ENCODE peak calls at places on chromosomes 11 and 22, in seven cellular contexts. One of them, this sample, is unnamed.

GRCh38 chr11:68081691-68082090 is 39.5 kb downstream of the CHKA start:
- DNase-seq in astrocyte of the spinal cord: peak
- DNase-seq in AG10803: no peak
- DNase-seq in psoas muscle: no peak
- DNase-seq in CD4-positive, alpha-beta T cell: no peak
- DNase-seq in pancreas: peak
- DNase-seq in type B pancreatic cell: no peak
- DNase-seq in this sample: no peak

GRCh38 chr11:38332046-38332445 is 1734.0 kb upstream of the RAG2 start:
- DNase-seq in astrocyte of the spinal cord: peak
- DNase-seq in AG10803: no peak
- DNase-seq in psoas muscle: no peak
- DNase-seq in CD4-positive, alpha-beta T cell: no peak
- DNase-seq in pancreas: no peak
- DNase-seq in type B pancreatic cell: no peak
- DNase-seq in this sample: no peak

GRCh38 chr11:11987503-11988022 is 20.9 kb downstream of the DKK3 start:
- DNase-seq in astrocyte of the spinal cord: peak
- DNase-seq in AG10803: peak
- DNase-seq in psoas muscle: no peak
- DNase-seq in CD4-positive, alpha-beta T cell: no peak
- DNase-seq in pancreas: no peak
- DNase-seq in type B pancreatic cell: no peak
- DNase-seq in this sample: no peak

GRCh38 chr22:39732625-39733024 is 160.9 kb downstream of the ENTHD1 start:
- DNase-seq in astrocyte of the spinal cord: no peak
- DNase-seq in AG10803: no peak
- DNase-seq in psoas muscle: no peak
- DNase-seq in CD4-positive, alpha-beta T cell: no peak
- DNase-seq in pancreas: no peak
- DNase-seq in type B pancreatic cell: no peak
- DNase-seq in this sample: no peak

GRCh38 chr11:36258730-36259360 is 30.4 kb downstream of the COMMD9 start:
- DNase-seq in astrocyte of the spinal cord: peak
- DNase-seq in AG10803: peak
- DNase-seq in psoas muscle: peak
- DNase-seq in CD4-positive, alpha-beta T cell: no peak
- DNase-seq in pancreas: peak
- DNase-seq in type B pancreatic cell: no peak
- DNase-seq in this sample: peak

GRCh38 chr11:100831929-100832480 is 144.9 kb downstream of the ARHGAP42 start:
- DNase-seq in astrocyte of the spinal cord: no peak
- DNase-seq in AG10803: peak
- DNase-seq in psoas muscle: peak
- DNase-seq in CD4-positive, alpha-beta T cell: no peak
- DNase-seq in pancreas: no peak
- DNase-seq in type B pancreatic cell: no peak
- DNase-seq in this sample: no peak

GRCh38 chr11:123547180-123547579 is 107.2 kb downstream of the SCN3B start:
- DNase-seq in astrocyte of the spinal cord: no peak
- DNase-seq in AG10803: no peak
- DNase-seq in psoas muscle: no peak
- DNase-seq in CD4-positive, alpha-beta T cell: no peak
- DNase-seq in pancreas: no peak
- DNase-seq in type B pancreatic cell: no peak
- DNase-seq in this sample: no peak

GRCh38 chr11:88849368-88849767 is 216.4 kb downstream of the GRM5 start:
- DNase-seq in astrocyte of the spinal cord: peak
- DNase-seq in AG10803: peak
- DNase-seq in psoas muscle: no peak
- DNase-seq in CD4-positive, alpha-beta T cell: no peak
- DNase-seq in pancreas: no peak
- DNase-seq in type B pancreatic cell: no peak
- DNase-seq in this sample: no peak

GRCh38 chr22:42745118-42745517 is 24.4 kb upstream of the A4GALT start:
- DNase-seq in astrocyte of the spinal cord: peak
- DNase-seq in AG10803: peak
- DNase-seq in psoas muscle: no peak
- DNase-seq in CD4-positive, alpha-beta T cell: no peak
- DNase-seq in pancreas: no peak
- DNase-seq in type B pancreatic cell: no peak
- DNase-seq in this sample: no peak

GRCh38 chr11:124421043-124421442 is 3.6 kb downstream of the OR8B4 start:
- DNase-seq in astrocyte of the spinal cord: no peak
- DNase-seq in AG10803: no peak
- DNase-seq in psoas muscle: no peak
- DNase-seq in CD4-positive, alpha-beta T cell: no peak
- DNase-seq in pancreas: no peak
- DNase-seq in type B pancreatic cell: no peak
- DNase-seq in this sample: no peak

GRCh38 chr11:30016588-30017363 is at the start of gene KCNA4:
- DNase-seq in astrocyte of the spinal cord: no peak
- DNase-seq in AG10803: peak
- DNase-seq in psoas muscle: no peak
- DNase-seq in CD4-positive, alpha-beta T cell: no peak
- DNase-seq in pancreas: no peak
- DNase-seq in type B pancreatic cell: no peak
- DNase-seq in this sample: peak

GRCh38 chr22:37260939-37261338 is 16.9 kb upstream of the RAC2 start:
- DNase-seq in astrocyte of the spinal cord: peak
- DNase-seq in AG10803: peak
- DNase-seq in psoas muscle: no peak
- DNase-seq in CD4-positive, alpha-beta T cell: peak
- DNase-seq in pancreas: peak
- DNase-seq in type B pancreatic cell: no peak
- DNase-seq in this sample: peak

GRCh38 chr11:75508051-75508561 is 17.6 kb downstream of the GDPD5 start:
- DNase-seq in astrocyte of the spinal cord: no peak
- DNase-seq in AG10803: no peak
- DNase-seq in psoas muscle: no peak
- DNase-seq in CD4-positive, alpha-beta T cell: peak
- DNase-seq in pancreas: no peak
- DNase-seq in type B pancreatic cell: no peak
- DNase-seq in this sample: no peak

DNA sequence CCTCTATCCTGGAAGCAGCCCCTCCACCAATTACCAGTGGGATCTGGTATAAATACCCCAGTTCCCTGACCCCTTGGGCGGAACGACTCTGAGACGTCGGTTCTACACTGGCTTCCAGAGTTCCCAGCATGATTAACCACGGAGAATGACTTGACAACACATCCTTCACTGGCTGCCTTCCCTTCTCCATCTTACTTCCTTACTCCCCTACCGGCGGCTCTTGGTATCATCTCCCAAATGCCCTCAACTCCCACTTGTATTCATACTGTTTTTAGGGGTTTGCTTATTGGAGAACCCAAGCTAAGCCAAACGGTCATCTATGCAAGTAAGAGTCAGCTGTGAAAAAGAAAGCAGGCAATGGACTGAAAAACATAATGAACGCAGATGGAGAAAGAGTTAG is 56.1 kb downstream of the APOL3 start:
- DNase-seq in astrocyte of the spinal cord: no peak
- DNase-seq in AG10803: no peak
- DNase-seq in psoas muscle: no peak
- DNase-seq in CD4-positive, alpha-beta T cell: no peak
- DNase-seq in pancreas: no peak
- DNase-seq in type B pancreatic cell: no peak
- DNase-seq in this sample: no peak
- TF ChIP-seq CTCF in astrocyte of the spinal cord: no peak
- TF ChIP-seq CTCF in AG10803: no peak
- TF ChIP-seq CTCF in psoas muscle: no peak
- TF ChIP-seq CTCF in CD4-positive, alpha-beta T cell: no peak
- TF ChIP-seq CTCF in pancreas: no peak
- TF ChIP-seq CTCF in type B pancreatic cell: no peak
- TF ChIP-seq CTCF in this sample: peak

DNA sequence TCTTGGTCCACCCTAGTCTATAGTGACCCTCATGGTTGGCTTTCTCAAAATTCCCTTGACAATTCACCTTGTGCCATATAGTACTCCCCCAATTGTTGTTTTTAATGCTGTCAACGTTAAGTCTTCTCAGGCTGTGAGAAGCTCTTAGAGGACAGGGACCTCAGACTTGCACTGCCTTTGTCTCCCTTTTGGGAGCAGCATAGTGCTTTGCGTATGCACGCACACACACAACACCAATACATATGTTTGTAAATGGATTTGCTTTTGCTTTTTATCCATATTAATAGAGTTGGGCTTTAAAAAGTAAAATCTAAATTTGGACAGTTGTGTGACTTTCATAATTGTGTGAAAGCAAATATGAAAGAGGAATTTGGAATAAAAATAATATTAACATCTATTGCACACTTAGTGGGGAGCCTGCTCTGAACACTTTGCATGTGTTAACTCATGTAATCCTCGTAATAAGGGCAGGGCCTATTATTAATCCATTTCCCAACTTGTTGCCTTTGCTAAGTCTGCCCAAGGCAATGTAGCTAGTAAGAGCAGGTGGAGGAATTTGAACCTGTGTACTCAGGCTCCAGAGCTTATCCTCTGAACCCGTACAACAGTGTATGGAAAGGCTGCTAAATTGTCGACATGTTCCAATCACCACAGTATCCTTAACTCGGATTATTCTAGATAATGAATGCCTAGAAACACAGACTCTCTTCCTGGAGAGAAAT is 257.7 kb upstream of the NARS2 start:
- DNase-seq in astrocyte of the spinal cord: no peak
- DNase-seq in AG10803: no peak
- DNase-seq in psoas muscle: no peak
- DNase-seq in CD4-positive, alpha-beta T cell: no peak
- DNase-seq in pancreas: no peak
- DNase-seq in type B pancreatic cell: no peak
- DNase-seq in this sample: no peak
- TF ChIP-seq CTCF in astrocyte of the spinal cord: peak
- TF ChIP-seq CTCF in AG10803: peak
- TF ChIP-seq CTCF in psoas muscle: no peak
- TF ChIP-seq CTCF in CD4-positive, alpha-beta T cell: no peak
- TF ChIP-seq CTCF in pancreas: no peak
- TF ChIP-seq CTCF in type B pancreatic cell: no peak
- TF ChIP-seq CTCF in this sample: no peak

DNA sequence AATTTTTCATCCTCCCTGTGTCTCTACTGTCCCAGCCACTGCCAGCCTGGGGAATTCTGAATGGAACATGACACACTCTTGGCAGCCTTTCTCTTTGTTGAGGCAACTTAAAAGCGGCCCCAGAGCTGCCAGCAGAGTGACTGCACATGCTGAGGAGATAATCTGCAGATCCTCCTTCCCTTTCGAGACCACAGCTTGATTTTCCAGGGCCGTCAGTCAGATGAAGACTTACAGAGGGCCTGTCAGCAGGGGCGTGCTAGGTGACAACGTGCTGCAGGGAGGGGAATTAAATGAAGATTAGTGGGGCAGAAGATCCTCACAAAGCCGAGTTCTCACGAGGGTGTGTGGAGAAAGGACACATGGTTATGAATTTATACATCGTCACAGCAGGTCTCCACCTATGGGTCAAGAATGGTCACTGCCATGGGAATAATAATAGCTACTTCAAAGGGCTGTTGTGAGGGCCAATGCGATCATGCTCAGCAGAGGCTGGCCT is 193.5 kb upstream of the PITPNB start:
- DNase-seq in astrocyte of the spinal cord: peak
- DNase-seq in AG10803: peak
- DNase-seq in psoas muscle: peak
- DNase-seq in CD4-positive, alpha-beta T cell: no peak
- DNase-seq in pancreas: peak
- DNase-seq in type B pancreatic cell: no peak
- DNase-seq in this sample: no peak
- TF ChIP-seq CTCF in astrocyte of the spinal cord: peak
- TF ChIP-seq CTCF in AG10803: peak
- TF ChIP-seq CTCF in psoas muscle: peak
- TF ChIP-seq CTCF in CD4-positive, alpha-beta T cell: no peak
- TF ChIP-seq CTCF in pancreas: peak
- TF ChIP-seq CTCF in type B pancreatic cell: peak
- TF ChIP-seq CTCF in this sample: peak

DNA sequence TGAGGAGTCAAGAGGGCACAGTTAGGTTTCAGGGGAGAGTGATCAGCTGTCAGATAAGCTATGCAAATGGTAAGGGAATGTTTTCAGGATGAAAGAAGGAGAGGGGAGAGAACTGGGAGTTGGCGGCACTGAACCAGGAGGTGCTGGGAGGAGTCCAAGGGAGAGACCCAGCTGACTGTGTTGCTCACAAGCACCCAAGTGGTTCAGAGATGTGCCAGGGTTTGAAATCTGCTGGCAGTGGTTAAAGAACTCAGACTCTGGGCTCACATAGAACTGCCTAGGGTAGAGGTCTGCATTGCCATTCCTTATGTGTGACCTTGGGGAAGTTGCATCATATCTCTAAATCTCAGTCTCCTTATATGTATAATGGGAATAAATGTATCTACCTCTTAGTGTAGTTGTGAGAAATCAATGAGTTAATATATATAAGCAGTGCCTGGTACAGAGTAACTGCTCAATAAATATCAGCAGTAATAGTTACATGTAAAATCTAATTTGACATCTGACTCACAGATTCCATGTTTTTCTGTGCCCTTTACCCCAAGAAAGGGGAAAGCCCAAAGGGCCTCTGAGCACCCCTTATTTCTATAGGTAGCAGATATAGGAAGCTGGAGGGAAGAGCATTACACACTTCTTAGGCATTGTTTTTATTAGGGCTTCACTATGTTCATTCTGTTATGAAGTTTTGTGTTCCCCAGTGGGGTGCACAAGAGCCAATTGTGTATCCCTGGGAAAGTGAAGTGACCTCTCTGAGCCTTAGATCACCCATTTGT is 66.9 kb upstream of the SESN3 start:
- DNase-seq in astrocyte of the spinal cord: no peak
- DNase-seq in AG10803: no peak
- DNase-seq in psoas muscle: no peak
- DNase-seq in CD4-positive, alpha-beta T cell: no peak
- DNase-seq in pancreas: no peak
- DNase-seq in type B pancreatic cell: no peak
- DNase-seq in this sample: no peak
- TF ChIP-seq CTCF in astrocyte of the spinal cord: no peak
- TF ChIP-seq CTCF in AG10803: no peak
- TF ChIP-seq CTCF in psoas muscle: no peak
- TF ChIP-seq CTCF in CD4-positive, alpha-beta T cell: no peak
- TF ChIP-seq CTCF in pancreas: no peak
- TF ChIP-seq CTCF in type B pancreatic cell: no peak
- TF ChIP-seq CTCF in this sample: no peak

DNA sequence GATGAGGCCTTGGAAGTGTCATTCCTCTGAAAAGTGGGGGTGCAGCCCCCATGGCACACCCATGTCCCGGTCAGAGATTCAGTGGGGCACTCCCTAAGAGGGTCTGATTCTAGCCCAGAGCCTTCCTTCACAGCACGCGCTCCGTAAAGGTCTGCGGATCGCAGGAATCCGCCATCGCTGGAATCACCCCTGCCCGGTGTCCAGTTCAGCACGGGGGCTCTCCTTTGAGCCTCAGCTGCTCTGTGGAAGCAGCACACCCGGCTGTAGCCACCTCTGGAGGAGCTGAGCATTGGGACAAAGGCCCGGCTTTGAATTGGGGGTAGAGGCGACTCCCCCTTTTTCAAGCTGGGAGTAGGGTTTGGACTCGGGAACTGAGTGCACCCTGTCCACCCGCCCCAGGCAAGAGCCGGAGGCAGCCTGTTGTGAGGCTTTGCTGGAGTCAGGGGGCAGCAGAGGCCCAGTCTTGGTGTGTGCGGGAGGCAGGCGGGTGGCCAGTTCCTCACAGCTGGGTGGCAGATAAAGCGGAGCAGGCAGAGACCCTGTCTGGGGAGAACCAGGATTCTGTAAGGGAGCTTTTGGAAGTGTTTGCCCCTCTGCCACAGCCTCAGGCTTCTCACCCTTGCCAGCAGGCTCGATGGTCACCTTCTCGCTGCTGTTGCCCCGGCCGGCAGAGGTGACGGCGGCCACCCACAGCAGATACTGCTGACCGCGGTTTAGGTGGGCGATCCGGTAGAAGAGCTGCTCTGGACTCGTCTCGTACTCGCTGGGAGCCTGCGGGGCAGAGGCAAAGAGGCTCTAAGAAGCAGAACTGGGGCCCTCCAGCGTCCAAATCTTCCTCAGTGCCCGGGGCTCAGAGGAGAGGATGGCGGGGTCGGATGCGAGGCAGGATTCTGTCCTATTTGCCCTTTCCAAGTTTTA is 115.9 kb downstream of the CEP164 start:
- DNase-seq in astrocyte of the spinal cord: no peak
- DNase-seq in AG10803: peak
- DNase-seq in psoas muscle: no peak
- DNase-seq in CD4-positive, alpha-beta T cell: no peak
- DNase-seq in pancreas: peak
- DNase-seq in type B pancreatic cell: no peak
- DNase-seq in this sample: peak
- TF ChIP-seq CTCF in astrocyte of the spinal cord: peak
- TF ChIP-seq CTCF in AG10803: peak
- TF ChIP-seq CTCF in psoas muscle: peak
- TF ChIP-seq CTCF in CD4-positive, alpha-beta T cell: no peak
- TF ChIP-seq CTCF in pancreas: peak
- TF ChIP-seq CTCF in type B pancreatic cell: peak
- TF ChIP-seq CTCF in this sample: peak

This sample was measured in glutamatergic neuron.